ENCODE peak calls at places on chromosomes 6 and 20, in five cellular contexts. S, M, X, N and W are unnamed samples.

GRCh38 chr6:35085359-35086281 is 55.5 kb downstream of the TCP11 start:
- DNase-seq in S (no peak), M (no peak), X (no peak), N (peak; percentile 52), W (no peak)

GRCh38 chr6:39847216-39847615 is 55.0 kb downstream of the DAAM2 start:
- DNase-seq in S (no peak), M (no peak), X (peak; percentile 5), N (peak; percentile 86), W (no peak)

GRCh38 chr20:11274137-11274536 is 600.3 kb upstream of the JAG1 start:
- DNase-seq in S (no peak), M (peak; percentile 24), X (peak; percentile 86), N (peak; percentile 69), W (peak; percentile 52)

GRCh38 chr20:17571967-17572638 is 2.2 kb downstream of the DSTN start:
- DNase-seq in S (no peak), M (no peak), X (peak; percentile 43), N (no peak), W (no peak)

GRCh38 chr6:9347608-9348007 is 912.3 kb upstream of the SLC35B3 start:
- DNase-seq in S (no peak), M (no peak), X (no peak), N (no peak), W (no peak)

GRCh38 chr20:36175016-36175415 is 20.5 kb downstream of the EPB41L1 start:
- DNase-seq in S (no peak), M (no peak), X (no peak), N (no peak), W (no peak)

GRCh38 chr6:130070747-130071146 is 52.4 kb downstream of the L3MBTL3 start:
- DNase-seq in S (no peak), M (no peak), X (no peak), N (no peak), W (no peak)

GRCh38 chr20:40942775-40943174 is 85.8 kb upstream of the TOP1 start:
- DNase-seq in S (no peak), M (no peak), X (no peak), N (no peak), W (no peak)

GRCh38 chr20:50772418-50773185 is 22.3 kb upstream of the BCAS4 start:
- DNase-seq in S (no peak), M (no peak), X (no peak), N (no peak), W (no peak)

GRCh38 chr6:115865914-115866313 is 194.8 kb downstream of the FRK start:
- DNase-seq in S (no peak), M (no peak), X (no peak), N (no peak), W (no peak)

GRCh38 chr6:32969685-32970412 is 1.5 kb downstream of the BRD2 start:
- DNase-seq in S (peak; percentile 86), M (peak; percentile 92), X (peak; percentile 93), N (peak; percentile 92), W (peak; percentile 92)

GRCh38 chr6:33897193-33897479 is 93.3 kb upstream of the MLN start:
- DNase-seq in S (no peak), M (no peak), X (no peak), N (no peak), W (no peak)

GRCh38 chr20:11204926-11205768 is 531.3 kb upstream of the JAG1 start:
- DNase-seq in S (no peak), M (no peak), X (peak; percentile 62), N (peak; percentile 68), W (peak; percentile 64)

GRCh38 chr6:167706313-167707109 is 120.2 kb upstream of the AFDN start:
- DNase-seq in S (peak; percentile 74), M (no peak), X (no peak), N (no peak), W (no peak)

GRCh38 chr6:36794704-36795065 is 44.6 kb downstream of the CPNE5 start:
- DNase-seq in S (no peak), M (no peak), X (no peak), N (no peak), W (no peak)

GRCh38 chr20:23335521-23335920 is 15.1 kb upstream of the NXT1 start:
- DNase-seq in S (no peak), M (no peak), X (no peak), N (no peak), W (no peak)

GRCh38 chr20:24470031-24470781 is 777 bp downstream of the SYNDIG1 start:
- DNase-seq in S (no peak), M (no peak), X (peak; percentile 6), N (no peak), W (no peak)

GRCh38 chr20:51800769-51801219 is 1.5 kb downstream of the SALL4 start:
- DNase-seq in S (no peak), M (peak; percentile 64), X (peak; percentile 56), N (no peak), W (no peak)

GRCh38 chr20:62238569-62239277 is 402 bp downstream of the OSBPL2 start:
- DNase-seq in S (no peak), M (no peak), X (peak; percentile 42), N (no peak), W (no peak)

GRCh38 chr6:50936277-50936681 is 117.6 kb downstream of the TFAP2B start:
- DNase-seq in S (no peak), M (no peak), X (no peak), N (no peak), W (peak; percentile 16)

GRCh38 chr20:45052698-45053440 is 48.1 kb downstream of the KCNS1 start:
- DNase-seq in S (peak; percentile 18), M (no peak), X (peak; percentile 78), N (no peak), W (no peak)

GRCh38 chr6:6026513-6027205 is 19.9 kb upstream of the NRN1 start:
- DNase-seq in S (no peak), M (no peak), X (no peak), N (no peak), W (no peak)

GRCh38 chr6:168263351-168263905 is 56.1 kb downstream of the DACT2 start:
- DNase-seq in S (no peak), M (no peak), X (no peak), N (no peak), W (no peak)